ENCODE peak calls at places on chromosomes 7 and 10, in eight cellular contexts. A is fibroblast of lung, U is adipocyte, V is IMR-90, B is Karpas-422, X is mammary epithelial cell, N is NT2/D1, L is neural progenitor cell. W is an unnamed sample.

GRCh38 chr7:47885309-47886000 is 62.8 kb downstream of the PKD1L1 start:
- DNase-seq in A (no peak), U (no peak), V (no peak), B (no peak), X (peak; percentile 39), N (no peak), L (no peak), W (no peak)

GRCh38 chr7:55592492-55592891 is 20.2 kb upstream of the VOPP1 start:
- DNase-seq in A (no peak), U (no peak), V (no peak), B (no peak), X (no peak), N (no peak), L (no peak), W (no peak)

GRCh38 chr10:80599424-80599847 is 61.7 kb downstream of the SH2D4B start:
- DNase-seq in A (peak; percentile 36), U (peak; percentile 35), V (peak; percentile 22), B (peak; percentile 86), X (peak; percentile 25), N (peak; percentile 77), L (peak; percentile 90), W (peak; percentile 92)

GRCh38 chr7:24572421-24573007 is 738 bp upstream of the PALS2 start:
- DNase-seq in A (peak; percentile 36), U (peak; percentile 60), V (peak; percentile 32), B (peak; percentile 45), X (peak; percentile 92), N (peak; percentile 38), L (no peak), W (no peak)

GRCh38 chr10:127046975-127047877 is 142.0 kb downstream of the DOCK1 start:
- DNase-seq in A (peak; percentile 64), U (no peak), V (peak; percentile 34), B (no peak), X (no peak), N (no peak), L (no peak), W (no peak)

GRCh38 chr10:51246156-51246555 is 171.9 kb downstream of the PRKG1 start:
- DNase-seq in A (no peak), U (no peak), V (no peak), B (no peak), X (no peak), N (no peak), L (no peak), W (no peak)

GRCh38 chr10:88190123-88190522 is 326.7 kb downstream of the PTEN start:
- DNase-seq in A (no peak), U (no peak), V (no peak), B (no peak), X (no peak), N (no peak), L (no peak), W (no peak)

GRCh38 chr10:77504196-77504869 is 133.3 kb downstream of the KCNMA1 start:
- DNase-seq in A (peak; percentile 74), U (peak; percentile 73), V (peak; percentile 76), B (no peak), X (no peak), N (no peak), L (no peak), W (no peak)

GRCh38 chr10:27104919-27105318 is 4.6 kb upstream of the ANKRD26 start:
- DNase-seq in A (no peak), U (no peak), V (no peak), B (no peak), X (no peak), N (no peak), L (no peak), W (no peak)

GRCh38 chr10:47269294-47269693 is 30.7 kb upstream of the GDF10 start:
- DNase-seq in A (peak; percentile 21), U (no peak), V (no peak), B (peak; percentile 55), X (no peak), N (no peak), L (no peak), W (peak; percentile 41)

GRCh38 chr10:48625013-48625412 is 20.1 kb upstream of the ARHGAP22 start:
- DNase-seq in A (peak; percentile 19), U (no peak), V (peak; percentile 75), B (no peak), X (peak; percentile 35), N (no peak), L (no peak), W (no peak)

GRCh38 chr7:66152538-66153191 is 38.0 kb downstream of the CRCP start:
- DNase-seq in A (no peak), U (peak; percentile 62), V (peak; percentile 34), B (no peak), X (no peak), N (peak; percentile 58), L (peak; percentile 37), W (peak; percentile 79)

GRCh38 chr10:29746080-29746797 is 111.5 kb upstream of the SVIL start:
- DNase-seq in A (peak; percentile 47), U (peak; percentile 37), V (peak; percentile 69), B (no peak), X (no peak), N (no peak), L (no peak), W (no peak)

GRCh38 chr10:49309691-49310371 is 10.9 kb downstream of the C10orf71 start:
- DNase-seq in A (no peak), U (no peak), V (no peak), B (no peak), X (no peak), N (no peak), L (no peak), W (no peak)

GRCh38 chr7:141262101-141262819 is 188.4 kb downstream of the TMEM178B start:
- DNase-seq in A (peak; percentile 2), U (peak; percentile 42), V (no peak), B (no peak), X (no peak), N (no peak), L (peak; percentile 18), W (peak; percentile 48)

GRCh38 chr7:16359201-16359600 is 62.1 kb downstream of the CRPPA start:
- DNase-seq in A (no peak), U (no peak), V (no peak), B (no peak), X (no peak), N (no peak), L (no peak), W (no peak)

GRCh38 chr7:42014625-42015412 is 222.2 kb downstream of the GLI3 start:
- DNase-seq in A (peak; percentile 68), U (no peak), V (peak; percentile 54), B (peak; percentile 78), X (peak; percentile 32), N (peak; percentile 77), L (peak; percentile 63), W (peak; percentile 90)

GRCh38 chr10:88810196-88810961 is 7.8 kb downstream of the LIPM start:
- DNase-seq in A (peak; percentile 76), U (peak; percentile 88), V (peak; percentile 72), B (peak; percentile 68), X (peak; percentile 65), N (peak; percentile 20), L (peak; percentile 62), W (peak; percentile 75)

GRCh38 chr10:10460452-10460851 is 557.2 kb upstream of the CELF2 start:
- DNase-seq in A (peak; percentile 32), U (no peak), V (no peak), B (no peak), X (no peak), N (no peak), L (no peak), W (no peak)

GRCh38 chr10:71984126-71984797 is 20.1 kb downstream of the CHST3 start:
- DNase-seq in A (no peak), U (no peak), V (no peak), B (no peak), X (no peak), N (no peak), L (no peak), W (no peak)

GRCh38 chr10:50605280-50606270 is 18.2 kb downstream of the SGMS1 start:
- DNase-seq in A (peak; percentile 95), U (peak; percentile 90), V (peak; percentile 98), B (no peak), X (peak; percentile 96), N (no peak), L (no peak), W (no peak)

GRCh38 chr7:159196584-159196983 is 51.9 kb upstream of the VIPR2 start:
- DNase-seq in A (no peak), U (no peak), V (no peak), B (no peak), X (no peak), N (no peak), L (no peak), W (no peak)
- H3K9ac ChIP-seq in A (no peak overlapping the region), U (no peak overlapping the region), V (no peak overlapping the region), B (no peak overlapping the region), X (no peak overlapping the region), N (no peak overlapping the region), L (no peak overlapping the region), W (no peak overlapping the region)

GRCh38 chr7:28871083-28871482 is 87.0 kb downstream of the TRIL start:
- DNase-seq in A (no peak), U (no peak), V (no peak), B (no peak), X (no peak), N (no peak), L (peak; percentile 29), W (no peak)
- H3K4me1 ChIP-seq in A (no peaks in the 10 kb centered on the region), U (peaks cover under 1% of the 10 kb centered on the region), V (peaks cover under 1% of the 10 kb centered on the region), B (no peaks in the 10 kb centered on the region), X (no peaks in the 10 kb centered on the region), N (no peaks in the 10 kb centered on the region), L (peaks cover 33% of the 10 kb centered on the region), W (peaks cover 7% of the 10 kb centered on the region)

GRCh38 chr7:64642875-64643274 is 23.1 kb upstream of the ZNF107 start:
- DNase-seq in A (no peak), U (no peak), V (no peak), B (no peak), X (no peak), N (no peak), L (no peak), W (no peak)

GRCh38 chr7:64639267-64640001 is 26.5 kb upstream of the ZNF107 start:
- DNase-seq in A (no peak), U (no peak), V (no peak), B (peak; percentile 43), X (peak; percentile 66), N (no peak), L (no peak), W (no peak)

GRCh38 chr7:64643567-64643966 is 22.4 kb upstream of the ZNF107 start:
- DNase-seq in A (no peak), U (no peak), V (no peak), B (no peak), X (no peak), N (no peak), L (no peak), W (no peak)

GRCh38 chr7:64640504-64640903 is 25.4 kb upstream of the ZNF107 start:
- DNase-seq in A (no peak), U (no peak), V (no peak), B (peak; percentile 22), X (no peak), N (no peak), L (no peak), W (no peak)

DNA sequence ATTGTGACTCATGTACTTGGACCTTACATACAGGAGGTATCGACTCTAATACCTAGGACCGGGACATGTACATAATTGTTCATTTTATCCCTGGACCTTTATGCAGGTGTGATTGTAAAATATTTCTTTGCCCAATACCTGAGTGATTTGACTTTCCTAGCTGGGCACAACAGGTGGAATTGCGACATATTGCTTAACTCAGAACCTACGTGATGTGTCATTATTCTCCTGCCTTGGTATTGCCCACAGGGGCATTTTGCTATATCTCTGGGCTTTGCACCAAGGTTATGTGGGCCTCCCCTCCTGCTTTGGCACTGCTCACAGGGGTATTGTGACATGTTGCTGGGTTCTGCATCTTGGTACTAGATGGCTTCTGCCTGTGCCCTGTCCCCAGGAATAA is 23.9 kb upstream of the ZNF107 start:
- DNase-seq in A (no peak), U (no peak), V (no peak), B (peak; percentile 36), X (no peak), N (no peak), L (no peak), W (no peak)
- H3K9me3 ChIP-seq in A (no peaks in the 10 kb centered on the region), U (no peaks in the 10 kb centered on the region), V (peaks cover 4% of the 10 kb centered on the region), B (no peaks in the 10 kb centered on the region), X (peaks cover 9% of the 10 kb centered on the region), N (no peaks in the 10 kb centered on the region), L (peaks cover 13% of the 10 kb centered on the region), W (peaks cover 23% of the 10 kb centered on the region)

GRCh38 chr10:132429281-132430230 is 32.6 kb downstream of the PWWP2B start:
- DNase-seq in A (no peak), U (no peak), V (no peak), B (no peak), X (no peak), N (no peak), L (no peak), W (peak; percentile 46)
- H3K9ac ChIP-seq in A (no peak overlapping the region), U (no peak overlapping the region), V (no peak overlapping the region), B (peak overlapping the region; percentile 32), X (no peak overlapping the region), N (no peak overlapping the region), L (no peak overlapping the region), W (no peak overlapping the region)